ENCODE peak calls at places on chromosomes 7 and 10, in six cellular contexts. I, M, F, X, G and C are unnamed samples.

GRCh38 chr10:77843264-77843663 is 83.3 kb downstream of the DLG5 start:
- DNase-seq in I (no peak), M (no peak), F (no peak), X (no peak), G (no peak), C (no peak)

GRCh38 chr10:22321831-22322662 is 1.1 kb downstream of the BMI1 start:
- DNase-seq in I (peak), M (peak), F (no peak), X (no peak), G (no peak), C (no peak)

GRCh38 chr10:117004627-117005453 is at the start of gene SHTN1:
- DNase-seq in I (peak), M (peak), F (peak), X (peak), G (peak), C (peak)

GRCh38 chr7:100247152-100247757 is 27.5 kb downstream of the PVRIG start:
- DNase-seq in I (no peak), M (peak), F (no peak), X (peak), G (peak), C (peak)

GRCh38 chr7:32116436-32116835 is 46.2 kb upstream of the PDE1C start:
- DNase-seq in I (no peak), M (no peak), F (no peak), X (no peak), G (peak), C (no peak)

GRCh38 chr7:85094046-85094720 is 92.7 kb downstream of the SEMA3D start:
- DNase-seq in I (no peak), M (no peak), F (no peak), X (no peak), G (no peak), C (no peak)

GRCh38 chr10:12194752-12195271 is 879 bp downstream of the NUDT5 start:
- DNase-seq in I (no peak), M (peak), F (peak), X (no peak), G (no peak), C (no peak)

GRCh38 chr10:35492387-35493195 is 112.5 kb upstream of the GJD4 start:
- DNase-seq in I (no peak), M (no peak), F (no peak), X (no peak), G (no peak), C (no peak)

GRCh38 chr7:94374231-94374630 is 20.5 kb upstream of the COL1A2 start:
- DNase-seq in I (no peak), M (peak), F (no peak), X (peak), G (no peak), C (peak)

GRCh38 chr10:31953080-31953479 is 24.4 kb upstream of the ARHGAP12 start:
- DNase-seq in I (no peak), M (no peak), F (no peak), X (no peak), G (no peak), C (no peak)

GRCh38 chr10:106565546-106565945 is 599.0 kb downstream of the SORCS1 start:
- DNase-seq in I (no peak), M (no peak), F (no peak), X (no peak), G (no peak), C (no peak)

GRCh38 chr7:55533729-55534080 is 38.6 kb downstream of the VOPP1 start:
- DNase-seq in I (no peak), M (no peak), F (peak), X (no peak), G (no peak), C (no peak)

GRCh38 chr10:50325449-50326188 is 74.3 kb upstream of the ASAH2 start:
- DNase-seq in I (no peak), M (no peak), F (no peak), X (peak), G (no peak), C (no peak)

GRCh38 chr7:151493083-151493482 is 26.6 kb downstream of the RHEB start:
- DNase-seq in I (no peak), M (no peak), F (no peak), X (no peak), G (no peak), C (no peak)

GRCh38 chr10:86343761-86344160 is 22.8 kb downstream of the GRID1 start:
- DNase-seq in I (no peak), M (no peak), F (no peak), X (no peak), G (no peak), C (no peak)

GRCh38 chr7:138961159-138961558 is 20.0 kb downstream of the KIAA1549 start:
- DNase-seq in I (no peak), M (no peak), F (peak), X (no peak), G (no peak), C (no peak)

GRCh38 chr10:5905854-5906507 is 15.9 kb downstream of the FBH1 start:
- DNase-seq in I (no peak), M (no peak), F (no peak), X (no peak), G (no peak), C (no peak)

GRCh38 chr10:7311256-7312178 is 99.3 kb downstream of the SFMBT2 start:
- DNase-seq in I (no peak), M (no peak), F (no peak), X (peak), G (no peak), C (no peak)

GRCh38 chr7:98949336-98950044 is 71.2 kb downstream of the TRRAP start:
- DNase-seq in I (no peak), M (no peak), F (no peak), X (no peak), G (no peak), C (no peak)

GRCh38 chr7:105691692-105692564 is 110.6 kb upstream of the EFCAB10 start:
- DNase-seq in I (peak), M (no peak), F (peak), X (peak), G (peak), C (no peak)

GRCh38 chr10:72455889-72456588 is 101.3 kb upstream of the DNAJB12 start:
- DNase-seq in I (no peak), M (peak), F (no peak), X (no peak), G (no peak), C (no peak)

GRCh38 chr10:10644317-10645111 is 373.2 kb upstream of the CELF2 start:
- DNase-seq in I (no peak), M (no peak), F (no peak), X (no peak), G (no peak), C (no peak)

GRCh38 chr7:90708841-90709317 is 112.8 kb downstream of the CDK14 start:
- DNase-seq in I (peak), M (peak), F (peak), X (no peak), G (peak), C (no peak)

GRCh38 chr10:89518108-89518507 is 17.3 kb downstream of the SLC16A12 start:
- DNase-seq in I (no peak), M (no peak), F (no peak), X (no peak), G (no peak), C (no peak)

GRCh38 chr10:28679941-28680752 is 2.8 kb downstream of the BAMBI start:
- DNase-seq in I (no peak), M (no peak), F (peak), X (no peak), G (no peak), C (peak)

GRCh38 chr7:105866124-105866801 is 10.1 kb downstream of the ATXN7L1 start:
- DNase-seq in I (no peak), M (no peak), F (no peak), X (no peak), G (no peak), C (no peak)

GRCh38 chr7:43652364-43652763 is 69.5 kb downstream of the STK17A start:
- DNase-seq in I (no peak), M (no peak), F (no peak), X (no peak), G (no peak), C (no peak)

GRCh38 chr10:88097092-88097894 is 233.9 kb downstream of the PTEN start:
- DNase-seq in I (no peak), M (no peak), F (no peak), X (no peak), G (no peak), C (no peak)

GRCh38 chr7:93913197-93913596 is 6.8 kb downstream of the GNGT1 start:
- DNase-seq in I (no peak), M (no peak), F (no peak), X (no peak), G (no peak), C (no peak)

GRCh38 chr7:132655071-132655761 is 78.9 kb upstream of the PLXNA4 start:
- DNase-seq in I (no peak), M (no peak), F (peak), X (no peak), G (no peak), C (peak)

GRCh38 chr7:158541330-158542010 is 46.2 kb downstream of the PTPRN2 start:
- DNase-seq in I (peak), M (no peak), F (peak), X (no peak), G (no peak), C (no peak)

GRCh38 chr10:133100706-133101463 is 13.2 kb downstream of the ADGRA1 start:
- DNase-seq in I (no peak), M (no peak), F (peak), X (no peak), G (no peak), C (no peak)

GRCh38 chr7:142804715-142805114 is 33.9 kb downstream of the PRSS2 start:
- DNase-seq in I (no peak), M (no peak), F (no peak), X (no peak), G (no peak), C (no peak)

GRCh38 chr7:64744680-64745079 is 49.5 kb upstream of the ZNF138 start:
- DNase-seq in I (no peak), M (no peak), F (no peak), X (no peak), G (no peak), C (no peak)

GRCh38 chr7:31493714-31494181 is 20.1 kb upstream of the ITPRID1 start:
- DNase-seq in I (no peak), M (peak), F (no peak), X (no peak), G (no peak), C (no peak)

GRCh38 chr7:18103436-18104218 is 76.0 kb upstream of the PRPS1L1 start:
- DNase-seq in I (no peak), M (no peak), F (no peak), X (no peak), G (no peak), C (no peak)

GRCh38 chr7:64320547-64321495 is 7.1 kb downstream of the ZNF736 start:
- DNase-seq in I (no peak), M (no peak), F (peak), X (no peak), G (no peak), C (no peak)

GRCh38 chr7:99618726-99619125 is 2.0 kb downstream of the ZSCAN25 start:
- DNase-seq in I (no peak), M (no peak), F (no peak), X (peak), G (no peak), C (no peak)